ENCODE peak calls at places on chromosome 5, in nine cellular contexts. X is spleen, C is endothelial cell of umbilical vein, G is A549, Q is heart left ventricle, S is HepG2, W is IMR-90, A is adrenal gland, H is HCT116. M is an unnamed sample. For H3K4me1, the result is how much of the 10 kb centered on the place peaks cover.

GRCh38 chr5:72556351-72557146 is 49.3 kb upstream of the ZNF366 start:
- DNase-seq in X (peak), C (peak), G (peak), Q (peak), S (peak), W (peak), A (peak), H (no peak), M (peak)

GRCh38 chr5:158301186-158301585 is 442.2 kb upstream of the CLINT1 start:
- DNase-seq in X (no peak), C (no peak), G (no peak), Q (no peak), S (no peak), W (no peak), A (no peak), H (no peak), M (no peak)

GRCh38 chr5:122674412-122674811 is 100.5 kb upstream of the SNX2 start:
- DNase-seq in X (no peak), C (no peak), G (no peak), Q (no peak), S (no peak), W (no peak), A (no peak), H (no peak), M (no peak)

GRCh38 chr5:51378415-51378777 is 4.9 kb upstream of the ISL1 start:
- DNase-seq in X (no peak), C (no peak), G (no peak), Q (no peak), S (no peak), W (no peak), A (no peak), H (no peak), M (no peak)

GRCh38 chr5:17415282-17415681 is 82.7 kb upstream of the TAF11L2 start:
- DNase-seq in X (peak), C (no peak), G (no peak), Q (no peak), S (no peak), W (no peak), A (no peak), H (no peak), M (no peak)

GRCh38 chr5:120567921-120568320 is 103.8 kb downstream of the PRR16 start:
- DNase-seq in X (no peak), C (no peak), G (no peak), Q (no peak), S (no peak), W (no peak), A (no peak), H (no peak), M (no peak)

GRCh38 chr5:81749562-81750307 is 1.2 kb downstream of the SSBP2 start:
- DNase-seq in X (peak), C (peak), G (peak), Q (peak), S (no peak), W (peak), A (peak), H (no peak), M (peak)

GRCh38 chr5:997711-998110 is 10.9 kb upstream of the NKD2 start:
- DNase-seq in X (no peak), C (no peak), G (no peak), Q (peak), S (no peak), W (no peak), A (no peak), H (no peak), M (no peak)

GRCh38 chr5:124088289-124089064 is 576.5 kb downstream of the CSNK1G3 start:
- DNase-seq in X (no peak), C (peak), G (no peak), Q (no peak), S (no peak), W (no peak), A (no peak), H (no peak), M (no peak)

GRCh38 chr5:83957188-83957587 is 236.5 kb upstream of the HAPLN1 start:
- DNase-seq in X (no peak), C (no peak), G (no peak), Q (no peak), S (no peak), W (peak), A (no peak), H (no peak), M (no peak)

GRCh38 chr5:149268928-149269557 is 2.6 kb upstream of the AFAP1L1 start:
- DNase-seq in X (no peak), C (peak), G (peak), Q (no peak), S (peak), W (peak), A (no peak), H (peak), M (no peak)

GRCh38 chr5:89105836-89106235 is 222.9 kb upstream of the MEF2C start:
- DNase-seq in X (no peak), C (no peak), G (no peak), Q (no peak), S (no peak), W (no peak), A (no peak), H (no peak), M (no peak)

GRCh38 chr5:4042311-4042710 is 446.7 kb downstream of the IRX1 start:
- DNase-seq in X (no peak), C (no peak), G (no peak), Q (no peak), S (no peak), W (no peak), A (no peak), H (no peak), M (no peak)

GRCh38 chr5:111278824-111279504 is 54.8 kb downstream of the CAMK4 start:
- DNase-seq in X (peak), C (peak), G (peak), Q (peak), S (peak), W (no peak), A (peak), H (peak), M (peak)

GRCh38 chr5:172412724-172413260 is 41.5 kb downstream of the SH3PXD2B start:
- DNase-seq in X (peak), C (peak), G (no peak), Q (peak), S (no peak), W (peak), A (peak), H (no peak), M (peak)

GRCh38 chr5:159415301-159415937 is 85.1 kb upstream of the IL12B start:
- DNase-seq in X (no peak), C (no peak), G (no peak), Q (no peak), S (no peak), W (no peak), A (no peak), H (no peak), M (peak)

GRCh38 chr5:5188377-5189020 is 48.4 kb downstream of the ADAMTS16 start:
- DNase-seq in X (no peak), C (no peak), G (no peak), Q (no peak), S (no peak), W (no peak), A (no peak), H (no peak), M (peak)

GRCh38 chr5:151239237-151239861 is 13.6 kb upstream of the GM2A start:
- DNase-seq in X (peak), C (peak), G (peak), Q (peak), S (peak), W (peak), A (peak), H (peak), M (peak)

GRCh38 chr5:78162253-78162862 is 132.1 kb downstream of the AP3B1 start:
- DNase-seq in X (no peak), C (peak), G (peak), Q (no peak), S (peak), W (peak), A (no peak), H (peak), M (no peak)

GRCh38 chr5:36724429-36725332 is 118.3 kb downstream of the SLC1A3 start:
- DNase-seq in X (peak), C (no peak), G (peak), Q (peak), S (no peak), W (no peak), A (no peak), H (no peak), M (no peak)

GRCh38 chr5:102582706-102583105 is 83.9 kb upstream of the SLCO6A1 start:
- DNase-seq in X (no peak), C (no peak), G (no peak), Q (no peak), S (no peak), W (no peak), A (no peak), H (no peak), M (no peak)

GRCh38 chr5:90518666-90519065 is 10.7 kb downstream of the LYSMD3 start:
- DNase-seq in X (no peak), C (peak), G (no peak), Q (no peak), S (no peak), W (peak), A (no peak), H (no peak), M (no peak)

GRCh38 chr5:147403659-147404640 is 105.9 kb downstream of the DPYSL3 start:
- DNase-seq in X (no peak), C (peak), G (peak), Q (peak), S (no peak), W (peak), A (peak), H (peak), M (no peak)

GRCh38 chr5:111685969-111686368 is 71.0 kb downstream of the NREP start:
- DNase-seq in X (no peak), C (no peak), G (peak), Q (no peak), S (peak), W (no peak), A (no peak), H (peak), M (no peak)

GRCh38 chr5:132495063-132495671 is 4.6 kb upstream of the IRF1 start:
- DNase-seq in X (peak), C (no peak), G (no peak), Q (no peak), S (no peak), W (no peak), A (no peak), H (no peak), M (no peak)

GRCh38 chr5:67748165-67748690 is 467.3 kb upstream of the PIK3R1 start:
- DNase-seq in X (no peak), C (no peak), G (no peak), Q (no peak), S (peak), W (no peak), A (no peak), H (no peak), M (no peak)

GRCh38 chr5:178576591-178577351 is 13.4 kb downstream of the COL23A1 start:
- DNase-seq in X (no peak), C (no peak), G (no peak), Q (no peak), S (no peak), W (no peak), A (no peak), H (no peak), M (no peak)

GRCh38 chr5:45484781-45485180 is 211.4 kb downstream of the HCN1 start:
- DNase-seq in X (no peak), C (no peak), G (no peak), Q (no peak), S (no peak), W (no peak), A (no peak), H (no peak), M (no peak)

GRCh38 chr5:43804041-43804440 is 201.1 kb downstream of the NNT start:
- DNase-seq in X (no peak), C (no peak), G (no peak), Q (no peak), S (no peak), W (no peak), A (no peak), H (no peak), M (no peak)

GRCh38 chr5:170277953-170278352 is 19.6 kb downstream of the LCP2 start:
- DNase-seq in X (no peak), C (no peak), G (no peak), Q (no peak), S (no peak), W (no peak), A (no peak), H (no peak), M (no peak)

GRCh38 chr5:58156977-58157701 is 302.7 kb downstream of the PLK2 start:
- DNase-seq in X (no peak), C (peak), G (no peak), Q (peak), S (no peak), W (peak), A (no peak), H (no peak), M (peak)

GRCh38 chr5:75034137-75034739 is 18.1 kb downstream of the GCNT4 start:
- DNase-seq in X (peak), C (no peak), G (no peak), Q (no peak), S (no peak), W (no peak), A (no peak), H (no peak), M (no peak)

GRCh38 chr5:154477382-154478223 is 424 bp downstream of the HAND1 start:
- DNase-seq in X (no peak), C (peak), G (no peak), Q (no peak), S (no peak), W (peak), A (no peak), H (no peak), M (no peak)

GRCh38 chr5:122341087-122341486 is 29.1 kb downstream of the SNCAIP start:
- DNase-seq in X (no peak), C (no peak), G (no peak), Q (no peak), S (no peak), W (peak), A (no peak), H (no peak), M (no peak)

GRCh38 chr5:167822241-167822640 is 469.2 kb upstream of the WWC1 start:
- DNase-seq in X (no peak), C (no peak), G (no peak), Q (no peak), S (no peak), W (no peak), A (no peak), H (no peak), M (no peak)

GRCh38 chr5:167833456-167833855 is 458.0 kb upstream of the WWC1 start:
- DNase-seq in X (no peak), C (no peak), G (no peak), Q (no peak), S (no peak), W (no peak), A (no peak), H (no peak), M (no peak)

DNA sequence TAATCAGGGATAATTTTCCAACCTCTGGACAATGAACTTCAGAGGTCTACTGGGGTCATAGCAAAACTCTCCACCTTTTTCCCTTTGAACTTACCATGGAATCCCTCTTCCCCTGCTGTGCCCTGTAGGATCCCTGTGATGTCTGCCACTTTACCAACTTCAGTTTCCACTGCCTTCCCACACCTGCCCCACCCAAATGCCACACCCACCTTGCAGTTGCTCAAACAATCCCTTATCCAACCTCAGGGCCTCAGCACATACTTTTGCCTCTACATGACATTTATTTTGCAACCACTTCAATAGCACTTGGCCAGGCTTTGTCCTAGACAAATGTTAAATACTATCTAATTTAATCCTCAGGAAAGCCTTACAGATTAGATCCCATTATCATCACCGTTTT is 463.7 kb upstream of the WWC1 start:
- DNase-seq in X (no peak), C (no peak), G (no peak), Q (no peak), S (no peak), W (no peak), A (no peak), H (no peak), M (no peak)
- TF ChIP-seq CTCF in X (no peak), C (no peak), G (no peak), Q (no peak), S (no peak), W (no peak), A (no peak), H (no peak), M (no peak)

GRCh38 chr5:152683205-152683604 is 278.1 kb upstream of the NMUR2 start:
- DNase-seq in X (no peak), C (no peak), G (no peak), Q (no peak), S (no peak), W (no peak), A (no peak), H (no peak), M (no peak)
- H3K4me1 ChIP-seq in X (under half), C (under half), G (under half), Q (under half), S (under half), W (under half), A (under half), H (under half), M (under half)

DNA sequence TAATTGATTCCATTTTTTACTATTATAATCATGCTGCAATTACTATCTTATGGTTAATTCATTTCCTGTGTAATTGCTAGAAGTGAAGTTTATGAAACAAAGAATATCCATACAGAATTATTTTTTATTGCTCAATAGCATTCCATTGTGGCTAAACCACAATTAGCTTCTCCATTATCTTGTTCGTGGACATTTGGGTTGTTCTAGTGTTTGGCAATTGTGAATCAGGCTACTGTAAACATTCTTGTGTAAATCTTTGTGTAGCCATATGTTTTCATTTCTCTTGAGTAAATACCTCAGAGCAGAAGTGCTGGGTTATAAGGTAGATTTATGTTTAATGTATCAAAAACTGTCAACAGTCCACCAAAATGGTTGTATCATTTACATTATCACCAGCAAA is 341.1 kb downstream of the MAT2B start:
- DNase-seq in X (no peak), C (no peak), G (no peak), Q (no peak), S (no peak), W (peak), A (no peak), H (no peak), M (no peak)
- TF ChIP-seq POLR2A in X (no peak), C (no peak), G (no peak), Q (no peak), S (no peak), W (no peak), A (no peak), H (no peak), M (no peak)

DNA sequence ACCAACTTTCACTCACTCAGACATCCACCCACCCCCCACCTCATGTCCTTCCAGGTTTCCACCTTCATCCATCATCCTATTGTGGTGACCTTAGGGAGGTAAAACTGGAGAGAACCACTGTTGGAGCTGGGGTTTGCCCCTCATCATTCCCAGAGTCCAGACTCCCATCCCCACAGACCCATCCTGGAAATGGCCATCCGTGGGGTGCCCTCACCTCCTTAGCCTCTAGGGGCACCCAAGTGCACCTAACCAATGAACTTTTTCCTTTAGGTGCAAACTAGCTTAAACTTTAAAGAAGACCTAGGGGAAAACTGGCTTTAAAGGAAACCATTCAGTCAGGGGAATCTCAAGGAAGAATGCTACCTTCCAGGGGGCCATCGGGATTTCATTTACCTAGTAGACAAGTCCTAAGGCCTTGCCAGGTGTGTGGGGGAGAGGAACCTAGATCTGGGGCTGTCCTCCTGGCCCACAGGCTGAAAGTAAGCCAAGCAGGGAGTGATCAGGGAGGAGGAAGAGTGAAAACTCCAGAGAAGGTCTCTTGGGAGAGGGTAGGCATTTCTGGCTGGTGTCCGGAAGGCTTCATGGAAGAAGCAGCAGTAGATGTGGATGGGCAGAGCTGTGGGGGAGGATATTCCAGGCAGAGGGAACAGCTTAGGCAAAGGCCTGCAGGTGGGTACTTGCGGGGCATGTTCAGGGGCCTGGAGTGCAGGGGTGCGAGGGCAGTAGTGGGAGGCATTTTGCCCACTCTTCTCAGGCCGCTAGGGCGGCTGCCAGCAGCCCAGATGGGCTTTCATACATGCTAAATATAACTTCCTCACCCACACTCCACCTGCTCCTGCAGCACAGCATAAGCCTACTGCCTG is 11.6 kb downstream of the RGS14 start:
- DNase-seq in X (no peak), C (peak), G (peak), Q (no peak), S (no peak), W (no peak), A (no peak), H (no peak), M (peak)
- TF ChIP-seq CTCF in X (peak), C (peak), G (peak), Q (peak), S (peak), W (peak), A (peak), H (peak), M (peak)